ENCODE peak calls at places on chromosomes 11 and 22, in six cellular contexts. H is astrocyte, V is tibial artery, K is OCI-LY7, P is upper lobe of right lung, G is fibroblast of lung. B is an unnamed sample.

GRCh38 chr11:19253149-19253540 is 12.4 kb upstream of the E2F8 start:
- DNase-seq in P (no peak), K (no peak), V (no peak), G (no peak), H (no peak), B (no peak)

GRCh38 chr11:44112083-44112865 is 16.8 kb downstream of the EXT2 start:
- DNase-seq in V (no peak), G (peak), K (no peak), P (no peak), H (peak), B (no peak)

GRCh38 chr11:90594658-90595057 is 371.8 kb upstream of the CHORDC1 start:
- DNase-seq in P (no peak), V (no peak), K (no peak), H (no peak), G (no peak), B (no peak)

GRCh38 chr11:113110046-113110445 is 148.8 kb downstream of the NCAM1 start:
- DNase-seq in G (no peak), V (no peak), P (no peak), H (no peak), K (no peak), B (no peak)

GRCh38 chr22:49600891-49601431 is 226.7 kb downstream of the BRD1 start:
- DNase-seq in V (no peak), H (no peak), K (peak), P (peak), G (no peak), B (peak)

GRCh38 chr11:75524576-75525432 is 937 bp downstream of the GDPD5 start:
- DNase-seq in K (peak), V (no peak), G (no peak), H (no peak), P (no peak), B (peak)

GRCh38 chr11:95734009-95734572 is 55.5 kb downstream of the FAM76B start:
- DNase-seq in P (no peak), H (no peak), G (no peak), V (no peak), K (peak), B (no peak)

GRCh38 chr11:65898656-65899355 is 1.4 kb downstream of the FOSL1 start:
- DNase-seq in V (no peak), P (no peak), K (no peak), G (peak), H (no peak), B (no peak)

GRCh38 chr11:13963949-13964770 is 1.6 kb downstream of the SPON1 start:
- DNase-seq in P (peak), G (no peak), H (no peak), V (peak), K (no peak), B (peak)

GRCh38 chr11:33402066-33402465 is 144.9 kb downstream of the HIPK3 start:
- DNase-seq in K (peak), V (no peak), H (no peak), P (no peak), G (no peak), B (no peak)

GRCh38 chr11:57426754-57427691 is at the start of gene SLC43A3:
- DNase-seq in P (peak), V (peak), G (peak), H (peak), K (peak), B (peak)

GRCh38 chr22:31929126-31929928 is 15.0 kb upstream of the YWHAH start:
- DNase-seq in H (no peak), V (no peak), K (no peak), P (no peak), G (peak), B (no peak)

DNA sequence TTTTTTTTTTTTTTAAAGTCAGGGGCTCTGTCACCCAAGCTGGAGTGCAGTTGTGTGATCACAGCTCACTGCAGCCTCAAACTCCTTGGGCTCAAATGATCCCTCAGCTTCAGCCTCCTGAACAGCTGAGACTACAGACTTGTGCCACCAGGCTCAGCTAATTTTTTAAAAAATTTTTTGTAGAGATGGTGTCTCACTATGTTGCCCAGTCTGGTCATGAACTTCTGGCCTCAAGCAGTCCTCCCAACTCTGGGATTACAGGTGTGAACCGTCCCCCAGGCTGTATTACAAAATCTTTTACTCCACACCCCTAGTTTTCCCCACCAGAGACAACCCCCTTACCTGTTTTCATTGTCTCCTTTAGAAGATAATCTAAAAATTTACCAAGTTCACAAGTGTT is 1.9 kb downstream of the CCDC117 start:
- DNase-seq in P (no peak), K (no peak), G (no peak), H (no peak), V (no peak), B (no peak)
- H3K4me3 ChIP-seq in P (no peak), K (no peak), G (no peak), H (no peak), V (no peak), B (no peak)

DNA sequence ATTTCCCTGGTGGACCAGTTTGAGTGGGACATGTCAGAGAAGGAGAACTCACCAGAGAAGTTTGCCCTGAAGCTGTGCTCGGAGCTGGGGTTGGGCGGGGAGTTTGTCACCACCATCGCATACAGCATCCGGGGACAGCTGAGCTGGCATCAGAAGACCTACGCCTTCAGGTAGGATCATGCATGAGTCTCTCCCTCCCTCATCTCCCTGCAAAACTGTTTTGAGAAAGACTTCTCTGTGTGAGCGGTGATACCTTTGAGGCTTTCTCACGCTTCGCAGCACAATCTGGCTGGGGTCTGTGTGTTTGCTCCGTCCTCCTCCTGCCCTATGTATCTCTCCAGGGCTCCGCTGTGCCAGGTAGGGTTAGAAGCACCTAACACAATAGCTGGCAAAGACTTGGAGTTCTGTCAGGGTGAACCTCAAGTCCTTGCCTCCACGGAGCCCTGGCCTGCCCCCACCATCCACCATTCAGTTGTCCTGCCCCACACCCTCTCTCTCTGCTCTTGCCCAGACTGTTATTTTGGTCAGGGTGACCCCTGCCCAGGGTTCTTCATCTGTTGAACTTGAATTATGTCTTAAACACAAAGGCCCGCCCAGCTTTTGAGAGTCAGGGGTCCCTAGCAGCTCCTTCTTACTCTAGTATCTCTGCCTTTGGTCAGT is 13.4 kb downstream of the DERL3 start:
- DNase-seq in G (no peak), K (no peak), H (no peak), V (no peak), P (no peak), B (peak)
- H3K27ac ChIP-seq in G (peak), K (peak), H (peak), V (no peak), P (no peak), B (no peak)

DNA sequence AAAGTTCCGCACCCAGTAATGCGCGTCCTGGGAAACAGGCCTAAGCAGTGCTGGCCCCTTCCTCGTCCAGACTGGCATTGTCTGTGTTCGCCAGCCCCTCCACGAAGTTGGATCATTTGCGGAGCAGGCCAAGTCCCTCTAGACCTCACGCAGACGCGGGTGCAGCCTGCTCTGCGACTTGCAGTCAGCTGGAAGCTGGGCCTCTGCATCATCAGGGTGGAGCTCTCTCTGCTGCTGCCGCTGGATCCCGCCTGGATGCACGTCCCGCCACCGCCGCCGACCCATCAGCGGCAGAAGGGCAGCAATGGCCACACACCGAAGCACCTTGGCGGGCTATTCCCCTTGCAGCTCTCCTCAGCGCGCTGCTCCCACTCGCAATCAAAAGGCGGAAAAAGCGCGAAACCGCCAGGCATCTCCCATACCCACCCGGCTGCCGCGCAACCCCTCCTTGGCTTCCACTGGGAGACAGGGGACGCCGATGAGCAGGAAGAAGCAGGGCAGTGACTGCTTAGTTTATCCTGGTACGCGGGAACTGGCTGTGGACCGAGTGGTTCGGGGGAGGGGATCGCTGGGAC is 34.1 kb upstream of the GLYATL1 start:
- DNase-seq in V (no peak), H (peak), P (no peak), G (peak), K (no peak), B (no peak)
- TF ChIP-seq CTCF in V (no peak), H (no peak), P (no peak), G (peak), K (no peak), B (no peak)

DNA sequence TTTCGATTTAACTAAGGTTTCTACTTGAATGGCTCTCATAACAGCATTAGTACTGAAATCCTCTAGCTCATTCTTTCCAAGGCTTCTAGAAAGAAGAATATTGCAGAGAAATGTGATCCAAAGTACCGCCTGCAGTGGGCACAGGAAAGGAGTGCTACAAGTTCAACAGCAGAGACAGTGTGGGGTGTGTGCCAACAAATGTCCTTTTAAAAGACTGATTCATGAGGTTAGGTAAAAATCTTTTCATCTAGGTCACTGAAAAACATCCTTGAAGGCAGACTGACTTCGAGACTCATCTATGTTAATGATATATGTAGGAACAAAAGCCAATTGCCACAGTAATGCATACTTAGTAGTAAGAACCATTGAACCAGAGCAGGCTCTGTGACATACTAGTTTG is 349.1 kb upstream of the PITPNB start:
- DNase-seq in G (no peak), P (no peak), K (no peak), H (peak), V (no peak), B (no peak)
- H3K4me3 ChIP-seq in G (no peak), P (no peak), K (no peak), H (no peak), V (no peak), B (no peak)

B was measured in left lung.